ENCODE peak calls at places on chromosomes 13 and 19, in five cellular contexts. A is mucosa of descending colon, Z is HFFc6, N is uterus, F is tibial artery. H is an unnamed sample.

GRCh38 chr13:27359203-27359821 is 65.1 kb upstream of the GTF3A start:
- DNase-seq in A (no peak), Z (peak; percentile 57), N (peak; percentile 45), F (peak; percentile 49), H (peak; percentile 57)

GRCh38 chr19:39907213-39907612 is 27.2 kb downstream of the FCGBP start:
- DNase-seq in A (no peak), Z (no peak), N (no peak), F (no peak), H (no peak)

GRCh38 chr13:48304132-48304876 is 753 bp downstream of the RB1 start:
- DNase-seq in A (no peak), Z (peak; percentile 42), N (no peak), F (peak; percentile 61), H (peak; percentile 27)

GRCh38 chr19:37999309-38000213 is 92.6 kb downstream of the SIPA1L3 start:
- DNase-seq in A (no peak), Z (peak; percentile 98), N (peak; percentile 20), F (peak; percentile 32), H (peak; percentile 86)

GRCh38 chr19:44113784-44114390 is 688 bp downstream of the ZNF225 start:
- DNase-seq in A (no peak), Z (no peak), N (peak; percentile 18), F (no peak), H (no peak)

GRCh38 chr19:35704218-35704617 is at the start of gene ZBTB32:
- DNase-seq in A (no peak), Z (peak; percentile 26), N (no peak), F (no peak), H (no peak)

GRCh38 chr19:53078668-53079067 is 24.6 kb downstream of the ZNF160 start:
- DNase-seq in A (no peak), Z (no peak), N (no peak), F (no peak), H (no peak)

GRCh38 chr13:43316997-43317396 is 293.6 kb downstream of the DNAJC15 start:
- DNase-seq in A (no peak), Z (no peak), N (peak; percentile 19), F (peak; percentile 28), H (peak; percentile 39)

GRCh38 chr19:2254052-2254872 is 2.0 kb downstream of the JSRP1 start:
- DNase-seq in A (no peak), Z (no peak), N (no peak), F (no peak), H (no peak)

GRCh38 chr13:109715902-109716301 is 70.5 kb downstream of the IRS2 start:
- DNase-seq in A (no peak), Z (peak; percentile 11), N (no peak), F (peak; percentile 61), H (no peak)

GRCh38 chr13:90272356-90272755 is 1075.1 kb upstream of the MIR17HG start:
- DNase-seq in A (no peak), Z (peak; percentile 31), N (no peak), F (no peak), H (peak; percentile 58)

GRCh38 chr13:41050041-41050440 is 11.3 kb upstream of the WBP4 start:
- DNase-seq in A (no peak), Z (no peak), N (no peak), F (no peak), H (no peak)

GRCh38 chr19:10361569-10362011 is 18.8 kb downstream of the TYK2 start:
- DNase-seq in A (no peak), Z (no peak), N (no peak), F (no peak), H (no peak)

GRCh38 chr13:96036515-96036914 is 16.7 kb downstream of the UGGT2 start:
- DNase-seq in A (no peak), Z (no peak), N (no peak), F (no peak), H (no peak)

GRCh38 chr19:49119411-49120324 is at the start of gene PPFIA3:
- DNase-seq in A (peak; percentile 71), Z (peak; percentile 54), N (no peak), F (peak; percentile 57), H (no peak)

GRCh38 chr19:8145969-8146368 is 3.4 kb downstream of the FBN3 start:
- DNase-seq in A (no peak), Z (no peak), N (no peak), F (no peak), H (no peak)
- TF ChIP-seq CTCF in A (no peak), Z (no peak), N (no peak), F (no peak), H (no peak)

DNA sequence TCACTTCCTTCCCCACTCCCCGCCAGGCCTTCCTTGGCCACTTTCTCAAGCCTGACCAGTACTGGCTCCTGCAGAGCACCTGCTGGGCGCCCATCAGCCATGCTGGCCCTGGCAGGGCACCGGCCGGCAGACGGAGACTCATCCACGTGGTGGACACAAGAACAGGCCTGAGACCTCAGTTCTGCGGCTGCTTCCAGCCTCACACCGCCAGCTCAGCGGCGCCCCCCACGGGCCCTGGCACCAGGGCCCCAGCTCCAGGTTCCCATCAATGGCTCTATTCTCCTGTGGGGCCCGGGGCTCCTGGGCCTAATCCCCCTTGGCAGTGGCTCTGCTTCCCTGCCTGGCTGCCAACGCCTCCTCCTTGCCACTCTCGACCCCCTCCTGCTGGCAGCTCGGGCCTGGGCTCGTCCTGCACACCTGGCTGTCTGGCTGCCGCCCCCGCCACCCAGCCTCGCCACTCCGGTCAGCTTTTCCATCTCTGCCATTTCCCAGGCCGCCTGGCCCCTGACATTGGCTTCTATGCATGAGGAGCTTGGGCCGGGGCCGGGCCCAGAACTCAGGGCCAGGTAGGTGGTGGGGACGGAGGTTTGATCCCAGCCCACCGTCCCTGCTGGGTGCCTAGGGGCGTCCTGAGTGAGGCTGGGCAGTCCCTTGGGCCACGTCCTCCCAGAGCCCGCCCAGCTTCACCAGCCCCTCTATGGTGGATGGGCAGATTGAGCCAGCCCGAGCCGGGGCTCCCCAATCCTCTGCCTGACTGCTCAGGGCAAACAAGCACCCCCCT is 6.2 kb downstream of the NDUFA11 start:
- DNase-seq in A (no peak), Z (no peak), N (no peak), F (no peak), H (no peak)
- TF ChIP-seq CTCF in A (no peak), Z (peak; percentile 53), N (no peak), F (no peak), H (no peak)

GRCh38 chr19:16421982-16422381 is 49.8 kb downstream of the EPS15L1 start:
- DNase-seq in A (no peak), Z (no peak), N (no peak), F (no peak), H (no peak)
- TF ChIP-seq CTCF in A (no peak), Z (no peak), N (no peak), F (no peak), H (no peak)

DNA sequence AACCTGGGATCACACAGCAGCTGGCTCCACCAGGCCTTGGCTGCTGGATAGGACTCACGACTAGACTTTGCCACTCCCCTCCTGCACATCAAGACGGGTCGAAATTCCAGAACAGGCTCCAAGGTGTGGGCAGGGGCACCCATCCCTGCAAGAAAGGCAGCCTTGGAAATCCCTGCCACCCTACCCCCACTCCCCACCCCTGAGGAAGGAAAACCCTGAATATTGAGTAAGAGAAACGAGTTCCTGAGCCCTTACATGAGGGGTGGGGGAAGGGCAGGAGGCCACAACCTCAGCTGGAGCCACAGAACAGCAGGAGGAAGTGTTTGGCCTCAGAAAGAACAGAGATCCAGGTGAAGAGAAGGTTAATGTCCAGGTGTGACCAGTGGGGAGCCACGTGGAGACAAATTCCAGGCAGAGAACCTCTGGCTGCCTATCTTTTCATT is 20.1 kb downstream of the DEDD2 start:
- DNase-seq in A (no peak), Z (no peak), N (no peak), F (no peak), H (no peak)
- TF ChIP-seq CTCF in A (no peak), Z (no peak), N (no peak), F (no peak), H (no peak)

GRCh38 chr13:51804295-51805172 is 571 bp upstream of the DHRS12 start:
- DNase-seq in A (no peak), Z (no peak), N (peak; percentile 61), F (peak; percentile 40), H (no peak)

GRCh38 chr13:51805313-51805712 is 1.4 kb upstream of the DHRS12 start:
- DNase-seq in A (no peak), Z (no peak), N (no peak), F (no peak), H (no peak)

GRCh38 chr13:51802601-51803000 is 1.4 kb downstream of the DHRS12 start:
- DNase-seq in A (no peak), Z (no peak), N (no peak), F (no peak), H (no peak)

GRCh38 chr13:51803018-51803417 is 945 bp downstream of the DHRS12 start:
- DNase-seq in A (no peak), Z (no peak), N (peak; percentile 50), F (no peak), H (no peak)

DNA sequence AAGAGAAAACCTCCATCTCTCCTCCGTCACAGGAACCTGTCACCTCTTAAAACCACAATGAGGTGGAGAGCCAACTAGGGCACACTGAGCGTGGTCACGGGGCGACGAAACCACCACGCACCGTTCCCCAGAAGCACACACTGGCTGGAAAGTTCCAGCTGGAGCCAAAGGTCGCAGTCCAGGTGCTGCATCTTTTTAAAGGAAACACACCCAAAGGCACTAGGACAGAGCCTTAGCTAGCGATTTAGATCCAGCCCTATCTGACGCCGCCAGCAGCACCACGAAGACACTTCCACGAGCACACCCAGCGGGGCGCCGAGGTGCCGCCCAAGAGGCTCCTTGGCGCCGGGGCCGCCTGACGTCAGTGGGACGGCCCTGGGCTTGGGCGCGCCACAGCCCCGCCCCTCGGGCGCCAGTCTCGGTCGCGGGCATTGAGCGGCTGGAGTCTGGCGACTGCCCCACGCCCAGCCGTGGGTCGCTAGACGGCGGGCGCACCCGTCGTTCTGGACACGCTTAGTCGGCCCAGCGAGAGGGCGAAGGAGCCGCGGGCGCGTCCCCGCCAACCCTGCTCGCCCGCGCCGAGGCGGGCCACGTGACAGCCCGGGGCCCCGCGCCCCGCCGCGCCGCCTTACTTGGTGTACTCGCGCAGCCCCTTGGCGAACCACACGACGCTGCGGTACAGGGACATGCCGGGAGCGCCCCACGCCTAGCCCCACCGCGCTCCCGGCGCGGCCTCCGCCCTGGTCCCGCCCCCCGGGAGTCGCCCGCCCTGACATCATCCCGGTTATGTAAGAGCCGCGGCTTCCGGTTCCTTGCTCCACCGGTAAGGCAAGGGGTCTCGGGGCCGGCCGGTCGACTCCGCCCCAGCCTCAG is at the start of gene DHRS12:
- DNase-seq in A (peak; percentile 95), Z (peak; percentile 55), N (peak; percentile 94), F (peak; percentile 93), H (peak; percentile 37)
- TF ChIP-seq CTCF in A (no peak), Z (no peak), N (peak; percentile 42), F (no peak), H (no peak)

GRCh38 chr13:29402168-29402621 is 193.3 kb downstream of the SLC7A1 start:
- DNase-seq in A (no peak), Z (no peak), N (peak; percentile 65), F (no peak), H (no peak)

GRCh38 chr13:29396446-29396845 is 199.0 kb downstream of the SLC7A1 start:
- DNase-seq in A (no peak), Z (no peak), N (no peak), F (no peak), H (no peak)

DNA sequence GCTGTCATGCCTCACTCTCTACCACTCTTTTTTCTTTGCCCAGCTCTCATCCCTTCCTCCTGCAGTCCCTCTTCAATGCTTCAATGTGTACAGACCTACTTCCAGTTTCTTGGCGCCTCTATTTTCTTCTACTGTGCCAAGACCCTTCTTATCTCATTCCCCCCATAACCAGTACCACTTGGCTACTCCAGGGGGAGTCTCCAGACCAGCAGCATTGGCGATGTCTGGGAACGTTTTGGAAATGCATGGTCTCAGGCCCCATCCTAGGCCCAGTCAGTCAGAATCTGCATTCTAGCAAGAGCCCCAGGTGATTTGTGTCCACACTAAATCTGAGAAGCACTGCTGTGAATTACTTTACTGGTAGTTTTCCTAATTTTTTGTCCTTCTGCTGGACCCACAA is 198.2 kb downstream of the SLC7A1 start:
- DNase-seq in A (no peak), Z (no peak), N (no peak), F (no peak), H (no peak)
- TF ChIP-seq CTCF in A (no peak), Z (peak; percentile 22), N (no peak), F (no peak), H (peak; percentile 11)

H was measured in astrocyte of the cerebellum.